ENCODE peak calls at places on chromosomes 11 and 22, in seven cellular contexts. M is A549, G is tibial nerve, F is prostate gland, D is Karpas-422, A is body of pancreas, Z is SJSA1. I is an unnamed sample.

GRCh38 chr11:9459573-9460321 is 1.1 kb upstream of the ZNF143 start:
- DNase-seq in M (peak; percentile 16), G (no peak), F (peak; percentile 12), D (peak; percentile 84), A (peak; percentile 33), Z (no peak), I (no peak)

GRCh38 chr11:72684236-72684912 is 10.2 kb upstream of the PDE2A start:
- DNase-seq in M (peak; percentile 97), G (peak; percentile 55), F (peak; percentile 25), D (peak; percentile 86), A (peak; percentile 69), Z (peak; percentile 21), I (no peak)

GRCh38 chr22:22110548-22111266 is 128.1 kb upstream of the TOP3B start:
- DNase-seq in M (peak; percentile 52), G (no peak), F (no peak), D (peak; percentile 98), A (peak; percentile 34), Z (peak; percentile 22), I (peak; percentile 71)

GRCh38 chr11:126391970-126392637 is 36.6 kb downstream of the ST3GAL4 start:
- DNase-seq in M (no peak), G (peak; percentile 9), F (no peak), D (peak; percentile 75), A (peak; percentile 44), Z (no peak), I (no peak)

GRCh38 chr22:23216331-23217170 is 36.2 kb downstream of the BCR start:
- DNase-seq in M (no peak), G (no peak), F (no peak), D (no peak), A (no peak), Z (no peak), I (no peak)

GRCh38 chr22:39182478-39183030 is 30.1 kb upstream of the CBX7 start:
- DNase-seq in M (no peak), G (no peak), F (no peak), D (no peak), A (no peak), Z (no peak), I (no peak)

GRCh38 chr11:13238879-13239514 is 38.6 kb upstream of the BMAL1 start:
- DNase-seq in M (peak; percentile 57), G (no peak), F (no peak), D (peak; percentile 83), A (peak; percentile 63), Z (peak; percentile 69), I (no peak)

GRCh38 chr22:36808611-36809344 is 8.1 kb downstream of the PVALB start:
- DNase-seq in M (no peak), G (no peak), F (peak; percentile 11), D (no peak), A (no peak), Z (no peak), I (no peak)

GRCh38 chr11:76134239-76134638 is 72.1 kb downstream of the WNT11 start:
- DNase-seq in M (no peak), G (no peak), F (no peak), D (no peak), A (no peak), Z (no peak), I (no peak)

GRCh38 chr11:107916671-107917241 is 11.5 kb upstream of the RAB39A start:
- DNase-seq in M (no peak), G (no peak), F (no peak), D (peak; percentile 92), A (no peak), Z (no peak), I (no peak)

GRCh38 chr22:33853200-33854097 is 66.8 kb downstream of the LARGE1 start:
- DNase-seq in M (peak; percentile 39), G (peak; percentile 35), F (peak; percentile 89), D (peak; percentile 86), A (peak; percentile 85), Z (peak; percentile 77), I (no peak)

GRCh38 chr11:104625246-104625645 is 273.0 kb downstream of the CASP12 start:
- DNase-seq in M (no peak), G (no peak), F (no peak), D (no peak), A (no peak), Z (no peak), I (no peak)

GRCh38 chr11:77377734-77378133 is 76.2 kb upstream of the GDPD4 start:
- DNase-seq in M (no peak), G (no peak), F (no peak), D (no peak), A (no peak), Z (no peak), I (no peak)

GRCh38 chr22:25110846-25111578 is 88.6 kb upstream of the CRYBB3 start:
- DNase-seq in M (peak; percentile 50), G (no peak), F (peak; percentile 88), D (peak; percentile 78), A (peak; percentile 87), Z (peak; percentile 68), I (peak; percentile 45)

GRCh38 chr11:119169272-119169719 is 771 bp downstream of the NLRX1 start:
- DNase-seq in M (peak; percentile 51), G (no peak), F (peak; percentile 29), D (no peak), A (peak; percentile 66), Z (peak; percentile 47), I (no peak)

GRCh38 chr11:44868455-44869421 is 81.9 kb downstream of the TP53I11 start:
- DNase-seq in M (no peak), G (no peak), F (no peak), D (no peak), A (no peak), Z (no peak), I (no peak)

GRCh38 chr22:38957046-38957770 is at the start of gene APOBEC3A:
- DNase-seq in M (no peak), G (no peak), F (no peak), D (no peak), A (peak; percentile 12), Z (no peak), I (no peak)

GRCh38 chr22:47198801-47199251 is 436.4 kb downstream of the TBC1D22A start:
- DNase-seq in M (no peak), G (peak; percentile 2), F (no peak), D (no peak), A (no peak), Z (no peak), I (no peak)

GRCh38 chr22:39349967-39350802 is at the start of gene SYNGR1:
- DNase-seq in M (no peak), G (no peak), F (no peak), D (peak; percentile 58), A (peak; percentile 46), Z (no peak), I (no peak)

GRCh38 chr11:105611837-105612480 is 2.1 kb downstream of the GRIA4 start:
- DNase-seq in M (no peak), G (no peak), F (no peak), D (no peak), A (no peak), Z (no peak), I (no peak)

GRCh38 chr11:117626576-117626975 is 170.4 kb downstream of the DSCAML1 start:
- DNase-seq in M (no peak), G (no peak), F (no peak), D (no peak), A (no peak), Z (no peak), I (no peak)

GRCh38 chr11:60498853-60499252 is 6.3 kb downstream of the MS4A12 start:
- DNase-seq in M (no peak), G (no peak), F (no peak), D (peak; percentile 88), A (no peak), Z (no peak), I (no peak)

DNA sequence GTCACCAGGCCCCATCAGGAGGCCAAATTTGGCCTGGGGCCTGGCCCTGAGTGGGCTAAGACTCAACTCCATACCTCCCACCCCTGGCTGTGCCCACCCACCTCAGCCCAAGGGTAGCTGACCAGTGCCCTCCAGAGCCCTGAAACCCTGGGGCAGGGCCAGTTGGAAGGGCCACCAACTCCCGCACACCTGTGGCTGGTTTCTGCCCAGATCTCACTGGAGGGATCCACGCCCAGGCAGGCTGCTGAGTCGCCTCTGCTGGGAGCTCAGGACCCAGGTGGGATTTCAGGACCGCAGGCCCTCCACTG is 8.9 kb upstream of the PIM3 start:
- DNase-seq in M (no peak), G (no peak), F (no peak), D (no peak), A (peak; percentile 57), Z (no peak), I (no peak)
- H3K4me1 ChIP-seq in M (peaks cover 55% of the 10 kb centered on the region), G (peaks cover 89% of the 10 kb centered on the region), F (peaks cover 70% of the 10 kb centered on the region), D (peaks cover 8% of the 10 kb centered on the region), A (peaks cover 98% of the 10 kb centered on the region), Z (peaks cover 44% of the 10 kb centered on the region), I (peaks cover 34% of the 10 kb centered on the region)

DNA sequence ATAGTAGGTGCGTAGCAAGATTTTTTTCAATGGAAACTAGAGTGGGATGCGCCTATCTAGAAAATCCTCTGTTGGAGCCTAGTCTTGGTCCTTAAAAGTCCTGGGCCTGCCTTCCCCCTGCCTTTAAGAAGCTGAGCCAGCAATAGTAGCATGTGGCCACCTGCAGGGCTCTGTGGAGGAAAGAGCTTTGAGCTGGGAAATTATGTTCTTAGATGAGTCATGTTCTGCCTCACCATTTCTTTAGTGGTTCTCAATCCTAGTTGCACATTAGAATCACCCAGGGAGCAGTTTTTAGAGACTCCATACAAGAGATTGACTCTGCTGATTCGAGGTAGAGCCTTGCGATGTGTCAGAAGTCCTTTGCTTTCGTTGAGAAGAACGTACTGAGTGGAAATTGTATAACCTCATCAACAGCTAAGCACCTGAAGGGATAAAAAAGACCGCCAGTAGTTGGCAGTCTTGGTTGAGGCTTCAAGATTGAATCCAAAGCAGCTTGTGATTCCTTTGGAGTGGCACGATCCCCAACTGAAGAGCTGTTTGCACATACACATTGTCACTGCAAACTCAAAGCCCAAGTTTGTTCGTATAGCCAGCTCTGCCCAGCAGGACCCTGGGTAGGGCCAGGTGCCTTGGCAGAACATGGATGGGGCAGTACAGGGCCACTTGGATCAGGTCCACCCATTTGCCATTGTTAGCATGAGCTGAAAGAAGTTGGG is 133.3 kb downstream of the COMMD9 start:
- DNase-seq in M (no peak), G (no peak), F (no peak), D (no peak), A (no peak), Z (peak; percentile 7), I (no peak)
- H3K4me1 ChIP-seq in M (peaks cover 15% of the 10 kb centered on the region), G (peaks cover 30% of the 10 kb centered on the region), F (no peaks in the 10 kb centered on the region), D (peaks cover 12% of the 10 kb centered on the region), A (no peaks in the 10 kb centered on the region), Z (peaks cover 41% of the 10 kb centered on the region), I (peaks cover 26% of the 10 kb centered on the region)

DNA sequence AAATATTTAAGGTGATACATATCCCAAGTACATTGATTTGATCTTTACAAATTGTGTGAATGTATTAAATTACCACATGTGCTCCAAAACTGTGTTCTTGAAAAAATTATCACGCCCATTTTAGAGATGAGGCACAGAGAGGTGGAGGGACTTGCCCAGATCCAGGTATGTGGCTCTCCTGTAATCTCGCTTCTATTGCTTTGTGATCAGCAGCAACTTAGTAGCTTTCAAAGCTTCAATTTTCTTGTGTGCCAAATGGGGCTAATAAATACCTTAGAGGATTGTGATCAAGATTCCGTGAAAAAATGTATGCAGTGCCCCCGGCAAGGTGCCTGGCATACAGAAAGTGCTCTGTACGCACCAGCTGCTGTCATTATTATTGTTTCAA is 18.0 kb downstream of the PTPRJ start:
- DNase-seq in M (no peak), G (no peak), F (no peak), D (no peak), A (no peak), Z (no peak), I (no peak)
- H3K4me1 ChIP-seq in M (peaks cover 96% of the 10 kb centered on the region), G (peaks cover 74% of the 10 kb centered on the region), F (peaks cover 19% of the 10 kb centered on the region), D (peaks cover 94% of the 10 kb centered on the region), A (peaks cover 19% of the 10 kb centered on the region), Z (peaks cover 24% of the 10 kb centered on the region), I (no peaks in the 10 kb centered on the region)

DNA sequence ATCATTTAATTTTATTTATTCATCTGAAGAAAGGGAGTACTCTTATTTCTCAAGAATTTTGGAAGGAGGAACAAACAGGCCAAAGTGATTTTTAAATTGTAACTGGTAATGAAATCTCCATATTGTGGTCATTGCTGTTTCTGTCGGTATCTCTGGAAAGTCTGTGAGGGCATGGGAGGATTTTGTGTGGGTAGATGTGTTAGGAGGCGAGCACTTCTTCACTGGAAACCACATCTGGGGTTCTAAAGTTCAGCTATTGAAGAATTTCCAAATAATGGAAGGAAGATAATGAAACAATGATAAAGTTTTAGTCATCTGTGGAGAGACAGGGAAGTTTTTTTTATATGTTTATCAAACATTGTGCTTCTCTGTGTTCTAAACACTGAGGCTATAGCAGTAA is 6.6 kb downstream of the TRIM34 start:
- DNase-seq in M (no peak), G (no peak), F (no peak), D (no peak), A (no peak), Z (no peak), I (no peak)
- H3K4me1 ChIP-seq in M (peaks cover under 1% of the 10 kb centered on the region), G (peaks cover 2% of the 10 kb centered on the region), F (no peaks in the 10 kb centered on the region), D (peaks cover 10% of the 10 kb centered on the region), A (no peaks in the 10 kb centered on the region), Z (no peaks in the 10 kb centered on the region), I (no peaks in the 10 kb centered on the region)

I was measured in keratinocyte.